ENCODE peak calls at places on chromosome 5, in ten cellular contexts. I is ovary, S is A549, M is prostate gland, X is breast epithelium, P is body of pancreas, W is H1, T is uterus, Y is IMR-90, U is Peyer's patch. N is an unnamed sample.

GRCh38 chr5:178238711-178239592 is 6.3 kb upstream of the PHYKPL start:
- DNase-seq in X (no peak), S (no peak), P (no peak), M (no peak), W (no peak), T (no peak), Y (no peak), U (no peak), I (no peak), N (no peak)

GRCh38 chr5:9557696-9558095 is 11.8 kb upstream of the SEMA5A start:
- DNase-seq in X (no peak), Y (peak), P (no peak), I (no peak), W (no peak), M (no peak), T (no peak), S (no peak), U (no peak), N (no peak)

GRCh38 chr5:104266161-104266560 is 703.6 kb upstream of the NUDT12 start:
- DNase-seq in U (no peak), M (no peak), P (no peak), S (no peak), W (no peak), X (no peak), I (no peak), Y (no peak), T (no peak), N (no peak)

GRCh38 chr5:93658044-93658443 is 75.0 kb downstream of the NR2F1 start:
- DNase-seq in U (no peak), X (no peak), T (no peak), Y (peak), I (no peak), M (no peak), S (no peak), W (no peak), P (no peak), N (no peak)

GRCh38 chr5:171336486-171337206 is 27.6 kb downstream of the TLX3 start:
- DNase-seq in Y (peak), X (no peak), M (no peak), U (no peak), S (peak), T (no peak), I (no peak), P (peak), W (peak), N (no peak)

GRCh38 chr5:143506881-143507552 is 103.5 kb upstream of the NR3C1 start:
- DNase-seq in S (peak), P (peak), I (no peak), Y (peak), X (no peak), W (no peak), U (no peak), T (no peak), M (peak), N (no peak)

GRCh38 chr5:139417214-139417613 is 13.3 kb upstream of the SPATA24 start:
- DNase-seq in M (no peak), T (peak), Y (peak), W (no peak), S (no peak), P (no peak), U (no peak), X (no peak), I (peak), N (no peak)

GRCh38 chr5:181221105-181221791 is 1.8 kb upstream of the TRIM41 start:
- DNase-seq in X (no peak), M (no peak), W (no peak), T (no peak), S (no peak), Y (no peak), U (no peak), P (no peak), I (peak), N (no peak)

GRCh38 chr5:120055858-120056257 is 408.2 kb upstream of the PRR16 start:
- DNase-seq in X (no peak), Y (peak), W (no peak), M (peak), T (no peak), I (no peak), P (peak), U (no peak), S (peak), N (peak)

GRCh38 chr5:44783916-44784315 is 24.8 kb upstream of the MRPS30 start:
- DNase-seq in M (no peak), X (no peak), I (no peak), P (no peak), U (no peak), T (no peak), Y (no peak), W (no peak), S (no peak), N (no peak)

GRCh38 chr5:44774279-44774880 is 34.4 kb upstream of the MRPS30 start:
- DNase-seq in W (no peak), M (no peak), T (no peak), S (peak), I (no peak), U (no peak), P (peak), Y (peak), X (no peak), N (peak)

DNA sequence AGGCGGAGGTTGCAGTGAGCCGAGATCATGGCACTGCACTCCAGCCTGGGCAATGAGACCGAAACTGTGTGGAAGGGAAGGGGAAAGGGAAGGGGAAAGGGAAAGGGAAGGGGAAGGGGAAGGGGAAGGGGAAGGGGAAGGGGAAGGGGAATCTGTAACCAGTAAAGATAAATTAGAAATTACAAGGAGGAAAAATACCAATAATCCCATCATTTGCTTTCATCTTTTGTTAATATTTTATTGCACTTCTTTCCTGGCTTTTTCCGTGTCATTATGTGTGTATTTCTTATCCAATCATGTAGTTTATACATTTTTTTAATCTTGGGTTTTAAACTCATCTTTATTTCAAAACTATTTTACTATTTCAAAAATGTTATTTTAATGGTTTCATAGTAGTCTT is 29.6 kb upstream of the MRPS30 start:
- DNase-seq in I (no peak), S (no peak), W (no peak), T (no peak), M (no peak), X (no peak), U (no peak), P (no peak), Y (no peak), N (no peak)
- H3K4me3 ChIP-seq in I (no peak), S (no peak), W (no peak), T (no peak), M (no peak), X (no peak), U (no peak), P (no peak), Y (no peak), N (no peak)

DNA sequence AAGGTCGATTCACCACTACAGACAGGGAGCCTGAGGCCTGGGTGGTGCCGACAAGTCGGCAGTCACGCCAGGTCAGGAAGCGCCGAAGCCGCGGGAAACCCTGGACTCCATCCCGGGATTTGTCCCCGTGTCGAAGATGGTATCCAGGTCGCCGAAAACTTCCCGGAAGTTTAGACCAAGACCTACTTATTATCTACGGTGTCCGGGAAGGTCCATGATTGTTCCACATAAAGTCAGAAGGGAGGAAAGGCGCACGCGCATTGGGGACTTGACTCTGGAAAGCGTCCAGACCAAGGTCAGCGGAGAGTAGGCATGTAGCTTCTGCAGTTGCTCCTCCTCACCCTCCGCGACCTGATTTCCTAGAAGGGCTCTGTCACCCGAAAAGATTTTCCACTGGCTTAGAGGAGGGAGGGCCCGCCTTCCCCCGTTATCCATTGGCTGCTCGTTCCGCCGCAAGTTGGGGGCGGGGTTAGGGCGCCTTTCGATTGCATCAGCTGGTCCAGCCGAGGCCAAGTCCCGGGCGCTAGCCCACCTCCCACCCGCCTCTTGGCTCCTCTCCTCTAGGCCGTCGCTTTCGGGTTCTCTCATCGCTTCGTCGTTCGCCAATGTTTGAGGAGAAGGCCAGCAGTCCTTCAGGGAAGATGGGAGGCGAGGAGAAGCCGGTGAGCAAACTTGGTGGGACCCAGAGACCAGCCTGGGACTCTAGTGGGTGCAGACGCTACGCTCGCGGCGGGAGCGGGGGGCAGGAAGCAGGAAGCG is at the start of gene TARS1:
- DNase-seq in M (peak), P (peak), Y (peak), U (peak), X (peak), S (peak), W (peak), I (peak), T (peak), N (peak)
- TF ChIP-seq POLR2A in M (peak), P (peak), Y (peak), U (peak), X (peak), S (peak), W (peak), I (peak), T (peak), N (peak)

DNA sequence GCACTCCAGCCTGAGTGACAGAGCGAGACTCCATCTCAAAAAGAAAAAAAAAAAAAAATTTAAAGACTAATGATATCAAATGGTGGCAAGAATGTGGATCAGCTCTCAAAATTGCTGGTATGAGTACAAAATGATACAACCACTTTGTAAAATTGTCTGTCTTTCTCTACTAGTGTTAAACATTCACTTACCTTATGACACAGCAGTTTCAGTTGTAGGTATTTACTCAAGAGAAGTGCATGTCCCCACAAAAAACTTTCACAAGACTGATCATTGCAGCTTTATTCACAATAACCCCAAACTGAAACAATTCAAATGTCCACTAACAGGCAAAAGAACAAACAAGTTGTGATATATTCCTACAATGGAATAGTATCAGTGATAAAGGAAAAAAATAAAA is 14.7 kb upstream of the CETN3 start:
- DNase-seq in U (no peak), I (no peak), T (no peak), W (no peak), Y (no peak), P (no peak), M (no peak), X (no peak), S (no peak), N (no peak)
- H3K4me3 ChIP-seq in U (no peak), I (no peak), T (no peak), W (no peak), Y (no peak), P (no peak), M (no peak), X (no peak), S (no peak), N (no peak)

DNA sequence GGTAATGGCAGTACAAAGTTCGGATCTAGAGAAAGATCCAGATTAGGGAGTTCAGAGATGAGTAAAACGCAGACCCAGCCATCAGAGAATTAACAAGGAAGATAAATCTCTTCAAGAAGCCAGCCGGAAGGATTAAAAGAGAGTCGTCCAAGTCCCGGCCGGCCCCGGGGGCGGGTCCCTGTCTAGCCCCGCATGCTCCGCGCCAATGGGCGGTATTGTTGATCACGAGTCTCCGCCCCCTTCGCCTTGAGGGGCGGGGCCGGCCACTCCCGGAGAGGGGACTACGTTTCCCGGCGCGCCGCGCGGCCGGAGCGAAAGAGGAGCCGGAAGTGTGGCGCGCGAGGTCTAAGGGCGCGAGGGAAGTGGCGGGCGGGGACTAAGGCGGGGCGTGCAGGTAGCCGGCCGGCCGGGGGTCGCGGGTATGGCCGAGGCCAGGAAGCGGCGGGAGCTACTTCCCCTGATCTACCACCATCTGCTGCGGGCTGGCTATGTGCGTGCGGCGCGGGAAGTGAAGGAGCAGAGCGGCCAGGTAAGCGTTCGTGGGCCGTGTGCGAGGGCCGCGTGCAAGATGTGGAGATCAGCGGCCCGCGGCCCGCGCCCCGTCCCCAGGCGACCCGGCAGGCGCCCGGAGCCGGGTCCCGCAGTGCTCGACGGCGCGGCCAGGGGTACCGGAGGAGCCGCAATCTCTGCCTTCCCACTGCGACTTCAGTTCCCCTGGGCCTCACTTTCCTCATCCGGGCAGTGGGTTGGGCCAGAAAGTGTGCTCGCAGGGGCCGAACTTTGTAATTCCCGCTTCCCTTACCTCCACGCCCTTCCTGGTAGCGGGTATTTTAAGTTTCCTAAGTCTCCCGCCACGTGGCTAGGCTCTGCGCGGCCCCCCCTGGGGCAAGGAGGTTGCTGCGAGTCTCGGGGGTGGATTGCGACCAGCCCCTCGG is at the start of gene TCOF1:
- DNase-seq in T (peak), Y (peak), P (peak), M (peak), S (peak), W (peak), I (peak), X (peak), U (peak), N (peak)
- TF ChIP-seq POLR2A in T (no peak), Y (no peak), P (peak), M (peak), S (peak), W (peak), I (peak), X (no peak), U (no peak), N (peak)

GRCh38 chr5:53478411-53479044 is 1.9 kb upstream of the FST start:
- DNase-seq in W (peak), U (no peak), M (peak), P (peak), T (peak), I (peak), Y (peak), X (no peak), S (peak), N (no peak)
- H3K4me3 ChIP-seq in W (peak), U (peak), M (peak), P (no peak), T (peak), I (peak), Y (peak), X (peak), S (peak), N (peak)

DNA sequence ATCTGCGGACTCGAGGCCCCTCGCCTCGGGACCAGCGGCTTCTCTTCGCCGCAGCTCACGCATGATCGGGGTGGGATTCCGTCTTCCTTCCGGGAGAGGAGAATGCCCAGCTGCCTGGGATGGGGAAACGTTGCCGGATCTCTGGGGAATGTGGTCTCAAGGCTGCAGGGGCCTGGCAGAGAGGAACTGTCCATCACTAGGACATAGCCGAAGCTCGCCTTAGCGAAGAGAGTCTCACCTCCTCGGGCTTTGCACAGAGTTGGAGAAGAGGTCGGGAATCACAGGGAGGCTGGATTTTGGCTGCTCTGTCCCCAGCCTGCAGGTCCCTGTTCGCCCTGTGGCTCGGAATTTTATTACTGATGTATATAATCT is 1.4 kb downstream of the RAI14 start:
- DNase-seq in T (peak), U (no peak), Y (peak), W (no peak), I (peak), S (peak), X (no peak), P (no peak), M (no peak), N (peak)
- TF ChIP-seq POLR2A in T (no peak), U (no peak), Y (no peak), W (no peak), I (no peak), S (no peak), X (no peak), P (no peak), M (no peak), N (no peak)

GRCh38 chr5:112401924-112402323 is 17.2 kb downstream of the EPB41L4A start:
- DNase-seq in X (no peak), Y (no peak), W (no peak), T (no peak), M (no peak), U (no peak), P (no peak), I (no peak), S (no peak), N (no peak)

GRCh38 chr5:112397690-112398089 is 21.4 kb downstream of the EPB41L4A start:
- DNase-seq in U (no peak), T (no peak), P (no peak), W (no peak), Y (no peak), X (no peak), M (no peak), S (no peak), I (no peak), N (no peak)

GRCh38 chr5:112407666-112408065 is 11.4 kb downstream of the EPB41L4A start:
- DNase-seq in X (no peak), S (no peak), P (no peak), U (no peak), Y (no peak), W (no peak), M (no peak), T (no peak), I (no peak), N (no peak)

GRCh38 chr5:112407240-112407639 is 11.8 kb downstream of the EPB41L4A start:
- DNase-seq in P (no peak), W (no peak), S (no peak), T (no peak), U (no peak), M (no peak), X (no peak), Y (no peak), I (no peak), N (no peak)

DNA sequence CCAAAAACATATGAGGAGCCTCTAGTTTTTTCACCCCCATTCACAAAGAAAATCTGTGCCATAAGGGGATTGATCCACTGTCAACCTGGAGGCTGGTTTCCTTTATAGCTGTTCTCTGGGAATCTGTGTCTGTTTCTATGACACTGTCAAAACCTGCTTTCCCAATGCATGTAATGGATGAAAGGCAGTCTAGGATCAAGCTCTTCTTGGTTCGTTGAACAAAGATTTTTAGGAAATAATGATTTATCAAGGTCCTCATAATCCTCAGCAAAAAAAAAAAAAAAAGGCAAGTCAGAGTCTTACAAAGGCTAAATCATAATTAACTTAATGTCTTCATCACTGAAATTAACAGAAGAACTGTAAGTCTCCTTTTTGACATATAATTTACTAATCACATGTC is 16.0 kb downstream of the EPB41L4A start:
- DNase-seq in P (no peak), I (no peak), M (no peak), W (no peak), T (no peak), U (no peak), Y (no peak), S (no peak), X (no peak), N (no peak)
- H3K4me3 ChIP-seq in P (no peak), I (no peak), M (no peak), W (no peak), T (no peak), U (no peak), Y (no peak), S (no peak), X (no peak), N (no peak)

N was measured in adrenal gland.